ENCODE peak calls at places on chromosomes 16 and 17, in six cellular contexts. One of them, this sample, is unnamed.
A peak's percentile ranks its signal among the peaks of the same experiment; 100 is the strongest.

GRCh38 chr17:70521821-70522256 is 352.5 kb downstream of the KCNJ2 start:
- DNase-seq in aorta: no peak
- DNase-seq in pancreas: peak; percentile 51
- DNase-seq in endothelial cell of umbilical vein: peak; percentile 72
- DNase-seq in naive thymus-derived CD4-positive, alpha-beta T cell: no peak
- DNase-seq in AG04450: no peak
- DNase-seq in this sample: no peak

GRCh38 chr17:45307290-45308015 is 9.4 kb downstream of the MAP3K14 start:
- DNase-seq in pancreas: peak; percentile 50
- DNase-seq in AG04450: peak; percentile 53
- DNase-seq in aorta: no peak
- DNase-seq in naive thymus-derived CD4-positive, alpha-beta T cell: no peak
- DNase-seq in endothelial cell of umbilical vein: peak; percentile 88
- DNase-seq in this sample: peak; percentile 94

GRCh38 chr16:51607202-51607756 is 456.2 kb upstream of the SALL1 start:
- DNase-seq in naive thymus-derived CD4-positive, alpha-beta T cell: no peak
- DNase-seq in endothelial cell of umbilical vein: no peak
- DNase-seq in aorta: no peak
- DNase-seq in pancreas: no peak
- DNase-seq in AG04450: no peak
- DNase-seq in this sample: no peak

GRCh38 chr16:24723663-24724062 is 5.8 kb upstream of the TNRC6A start:
- DNase-seq in pancreas: no peak
- DNase-seq in AG04450: no peak
- DNase-seq in naive thymus-derived CD4-positive, alpha-beta T cell: no peak
- DNase-seq in aorta: no peak
- DNase-seq in endothelial cell of umbilical vein: no peak
- DNase-seq in this sample: peak; percentile 32

GRCh38 chr16:7086842-7087616 is 245.6 kb upstream of the RBFOX1 start:
- DNase-seq in naive thymus-derived CD4-positive, alpha-beta T cell: no peak
- DNase-seq in endothelial cell of umbilical vein: no peak
- DNase-seq in pancreas: no peak
- DNase-seq in AG04450: no peak
- DNase-seq in aorta: no peak
- DNase-seq in this sample: no peak

GRCh38 chr17:10729334-10730193 is at the start of gene TMEM220:
- DNase-seq in endothelial cell of umbilical vein: peak; percentile 80
- DNase-seq in AG04450: peak; percentile 34
- DNase-seq in pancreas: peak; percentile 82
- DNase-seq in naive thymus-derived CD4-positive, alpha-beta T cell: peak; percentile 45
- DNase-seq in aorta: peak; percentile 93
- DNase-seq in this sample: peak; percentile 85

GRCh38 chr17:16976686-16977550 is 5.0 kb upstream of the TNFRSF13B start:
- DNase-seq in naive thymus-derived CD4-positive, alpha-beta T cell: no peak
- DNase-seq in aorta: no peak
- DNase-seq in endothelial cell of umbilical vein: no peak
- DNase-seq in AG04450: no peak
- DNase-seq in pancreas: no peak
- DNase-seq in this sample: no peak

GRCh38 chr17:80034977-80035686 is 540 bp downstream of the TBC1D16 start:
- DNase-seq in naive thymus-derived CD4-positive, alpha-beta T cell: no peak
- DNase-seq in endothelial cell of umbilical vein: peak; percentile 68
- DNase-seq in pancreas: peak; percentile 44
- DNase-seq in aorta: no peak
- DNase-seq in AG04450: no peak
- DNase-seq in this sample: peak; percentile 70

GRCh38 chr16:62079236-62079635 is 43.0 kb upstream of the CDH8 start:
- DNase-seq in endothelial cell of umbilical vein: no peak
- DNase-seq in AG04450: no peak
- DNase-seq in aorta: no peak
- DNase-seq in pancreas: no peak
- DNase-seq in naive thymus-derived CD4-positive, alpha-beta T cell: no peak
- DNase-seq in this sample: no peak

GRCh38 chr17:33653389-33653788 is 360.3 kb upstream of the ASIC2 start:
- DNase-seq in naive thymus-derived CD4-positive, alpha-beta T cell: no peak
- DNase-seq in endothelial cell of umbilical vein: peak; percentile 21
- DNase-seq in AG04450: no peak
- DNase-seq in aorta: no peak
- DNase-seq in pancreas: no peak
- DNase-seq in this sample: no peak

GRCh38 chr17:73901249-73901648 is 257.0 kb upstream of the SDK2 start:
- DNase-seq in AG04450: no peak
- DNase-seq in pancreas: no peak
- DNase-seq in aorta: no peak
- DNase-seq in naive thymus-derived CD4-positive, alpha-beta T cell: no peak
- DNase-seq in endothelial cell of umbilical vein: no peak
- DNase-seq in this sample: no peak
- H3K4me3 ChIP-seq in AG04450: no peak overlapping the region
- H3K4me3 ChIP-seq in pancreas: no peak overlapping the region
- H3K4me3 ChIP-seq in aorta: no peak overlapping the region
- H3K4me3 ChIP-seq in naive thymus-derived CD4-positive, alpha-beta T cell: peak overlapping the region; percentile 48
- H3K4me3 ChIP-seq in endothelial cell of umbilical vein: no peak overlapping the region
- H3K4me3 ChIP-seq in this sample: no peak overlapping the region

DNA sequence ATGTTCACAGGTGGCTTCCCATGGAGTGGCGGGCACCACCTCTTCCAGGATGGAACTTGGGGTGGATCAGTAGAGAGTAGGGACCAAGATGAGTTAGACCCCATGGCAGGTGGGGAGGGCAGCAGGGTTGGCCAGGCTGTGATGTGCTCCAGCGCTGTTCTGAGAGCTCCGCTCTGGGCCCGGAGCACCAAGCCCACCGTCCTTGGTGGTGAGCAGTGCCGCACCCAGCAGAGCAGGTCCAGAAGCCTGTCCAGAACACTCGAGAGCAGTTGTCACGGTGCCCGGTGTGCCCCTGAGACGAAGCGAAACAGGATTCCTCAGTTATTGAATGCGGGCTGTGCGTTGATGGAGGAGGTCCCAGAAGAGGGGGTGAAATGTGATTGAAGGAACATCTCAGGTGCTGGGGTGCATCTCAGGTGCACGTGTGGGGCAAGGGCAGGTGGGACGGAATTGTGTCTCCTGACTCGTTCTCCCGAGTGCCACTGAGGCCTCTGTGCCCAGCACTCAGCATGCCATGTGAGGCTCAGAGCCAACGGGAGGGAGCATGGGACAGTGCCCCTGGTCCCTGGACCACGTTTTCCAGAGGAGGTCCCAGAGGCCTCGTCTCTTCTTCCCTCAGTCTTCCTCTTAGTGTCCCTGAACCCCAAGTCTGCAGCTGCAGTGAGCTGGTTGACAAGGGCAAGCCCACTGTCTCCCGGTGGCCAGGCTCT is 39.5 kb downstream of the COX4I1 start:
- DNase-seq in AG04450: no peak
- DNase-seq in naive thymus-derived CD4-positive, alpha-beta T cell: no peak
- DNase-seq in endothelial cell of umbilical vein: no peak
- DNase-seq in pancreas: no peak
- DNase-seq in aorta: peak; percentile 58
- DNase-seq in this sample: no peak
- H3K27me3 ChIP-seq in AG04450: peaks cover 62% of the 10 kb centered on the region
- H3K27me3 ChIP-seq in naive thymus-derived CD4-positive, alpha-beta T cell: no peaks in the 10 kb centered on the region
- H3K27me3 ChIP-seq in endothelial cell of umbilical vein: no peaks in the 10 kb centered on the region
- H3K27me3 ChIP-seq in pancreas: no peaks in the 10 kb centered on the region
- H3K27me3 ChIP-seq in aorta: no peaks in the 10 kb centered on the region
- H3K27me3 ChIP-seq in this sample: peaks cover 62% of the 10 kb centered on the region

GRCh38 chr16:56743840-56744239 is 13.9 kb downstream of the NUP93 start:
- DNase-seq in endothelial cell of umbilical vein: peak; percentile 11
- DNase-seq in AG04450: no peak
- DNase-seq in pancreas: no peak
- DNase-seq in aorta: no peak
- DNase-seq in naive thymus-derived CD4-positive, alpha-beta T cell: no peak
- DNase-seq in this sample: peak; percentile 43

GRCh38 chr16:56744996-56745640 is 15.2 kb downstream of the NUP93 start:
- DNase-seq in AG04450: no peak
- DNase-seq in endothelial cell of umbilical vein: no peak
- DNase-seq in naive thymus-derived CD4-positive, alpha-beta T cell: no peak
- DNase-seq in aorta: no peak
- DNase-seq in pancreas: no peak
- DNase-seq in this sample: no peak

GRCh38 chr16:56741399-56741798 is 11.5 kb downstream of the NUP93 start:
- DNase-seq in aorta: no peak
- DNase-seq in AG04450: no peak
- DNase-seq in naive thymus-derived CD4-positive, alpha-beta T cell: no peak
- DNase-seq in endothelial cell of umbilical vein: no peak
- DNase-seq in pancreas: no peak
- DNase-seq in this sample: no peak

GRCh38 chr16:56737539-56737938 is 7.6 kb downstream of the NUP93 start:
- DNase-seq in naive thymus-derived CD4-positive, alpha-beta T cell: no peak
- DNase-seq in endothelial cell of umbilical vein: no peak
- DNase-seq in aorta: no peak
- DNase-seq in AG04450: no peak
- DNase-seq in pancreas: no peak
- DNase-seq in this sample: no peak

GRCh38 chr16:56742030-56742984 is 12.4 kb downstream of the NUP93 start:
- DNase-seq in endothelial cell of umbilical vein: peak; percentile 49
- DNase-seq in aorta: no peak
- DNase-seq in naive thymus-derived CD4-positive, alpha-beta T cell: no peak
- DNase-seq in AG04450: peak; percentile 54
- DNase-seq in pancreas: no peak
- DNase-seq in this sample: peak; percentile 73
- H3K4me3 ChIP-seq in endothelial cell of umbilical vein: no peak overlapping the region
- H3K4me3 ChIP-seq in aorta: no peak overlapping the region
- H3K4me3 ChIP-seq in naive thymus-derived CD4-positive, alpha-beta T cell: no peak overlapping the region
- H3K4me3 ChIP-seq in AG04450: peak overlapping the region; percentile 31
- H3K4me3 ChIP-seq in pancreas: no peak overlapping the region
- H3K4me3 ChIP-seq in this sample: no peak overlapping the region

GRCh38 chr17:48998557-48999440 is 1.6 kb downstream of the IGF2BP1 start:
- DNase-seq in AG04450: no peak
- DNase-seq in aorta: no peak
- DNase-seq in pancreas: no peak
- DNase-seq in naive thymus-derived CD4-positive, alpha-beta T cell: no peak
- DNase-seq in endothelial cell of umbilical vein: peak; percentile 57
- DNase-seq in this sample: peak; percentile 64
- H3K27me3 ChIP-seq in AG04450: peaks cover 25% of the 10 kb centered on the region
- H3K27me3 ChIP-seq in aorta: no peaks in the 10 kb centered on the region
- H3K27me3 ChIP-seq in pancreas: peaks cover 30% of the 10 kb centered on the region
- H3K27me3 ChIP-seq in naive thymus-derived CD4-positive, alpha-beta T cell: peaks cover 82% of the 10 kb centered on the region
- H3K27me3 ChIP-seq in endothelial cell of umbilical vein: peaks cover 19% of the 10 kb centered on the region
- H3K27me3 ChIP-seq in this sample: peaks cover 58% of the 10 kb centered on the region